ENCODE peak calls at places on chromosomes 3 and 15, in four cellular contexts. One of them, this sample, is unnamed. For H3K36me3, the result is how much of the 10 kb centered on the place peaks cover.

GRCh38 chr3:168117853-168118313 is 22.2 kb upstream of the GOLIM4 start:
- DNase-seq in neuronal stem cell: no peak
- DNase-seq in trophoblast cell: peak
- DNase-seq in H1: no peak
- DNase-seq in this sample: no peak

GRCh38 chr15:35874260-35874905 is 328.4 kb upstream of the DPH6 start:
- DNase-seq in trophoblast cell: peak
- DNase-seq in neuronal stem cell: no peak
- DNase-seq in H1: no peak
- DNase-seq in this sample: no peak

GRCh38 chr15:99157456-99157855 is 52.6 kb downstream of the SYNM start:
- DNase-seq in H1: no peak
- DNase-seq in neuronal stem cell: no peak
- DNase-seq in trophoblast cell: no peak
- DNase-seq in this sample: no peak

GRCh38 chr3:64539451-64540196 is 148.2 kb downstream of the ADAMTS9 start:
- DNase-seq in trophoblast cell: no peak
- DNase-seq in neuronal stem cell: no peak
- DNase-seq in H1: no peak
- DNase-seq in this sample: no peak

GRCh38 chr3:193978446-193978845 is 157.5 kb upstream of the HES1 start:
- DNase-seq in neuronal stem cell: no peak
- DNase-seq in H1: no peak
- DNase-seq in trophoblast cell: peak
- DNase-seq in this sample: no peak

GRCh38 chr3:51949121-51949520 is 6.1 kb upstream of the GPR62 start:
- DNase-seq in H1: no peak
- DNase-seq in trophoblast cell: no peak
- DNase-seq in neuronal stem cell: no peak
- DNase-seq in this sample: no peak

GRCh38 chr3:128319741-128320141 is 146.9 kb downstream of the DNAJB8 start:
- DNase-seq in trophoblast cell: peak
- DNase-seq in H1: no peak
- DNase-seq in neuronal stem cell: no peak
- DNase-seq in this sample: no peak

GRCh38 chr15:69976366-69976994 is 121.2 kb downstream of the TLE3 start:
- DNase-seq in neuronal stem cell: peak
- DNase-seq in H1: no peak
- DNase-seq in trophoblast cell: peak
- DNase-seq in this sample: peak

GRCh38 chr3:52036829-52037228 is 19.5 kb downstream of the DUSP7 start:
- DNase-seq in neuronal stem cell: no peak
- DNase-seq in H1: no peak
- DNase-seq in trophoblast cell: no peak
- DNase-seq in this sample: no peak

GRCh38 chr15:91970142-91970541 is 116.6 kb downstream of the SLCO3A1 start:
- DNase-seq in neuronal stem cell: no peak
- DNase-seq in trophoblast cell: no peak
- DNase-seq in H1: no peak
- DNase-seq in this sample: no peak

GRCh38 chr3:126621627-126622345 is 33.1 kb downstream of the TXNRD3 start:
- DNase-seq in neuronal stem cell: no peak
- DNase-seq in trophoblast cell: peak
- DNase-seq in H1: no peak
- DNase-seq in this sample: no peak

GRCh38 chr15:71296032-71296686 is 180.9 kb downstream of the THSD4 start:
- DNase-seq in trophoblast cell: peak
- DNase-seq in H1: no peak
- DNase-seq in neuronal stem cell: no peak
- DNase-seq in this sample: no peak

GRCh38 chr3:188974856-188975611 is 196.7 kb upstream of the TPRG1 start:
- DNase-seq in H1: no peak
- DNase-seq in neuronal stem cell: no peak
- DNase-seq in trophoblast cell: no peak
- DNase-seq in this sample: no peak

GRCh38 chr3:187922704-187923393 is 177.6 kb upstream of the BCL6 start:
- DNase-seq in neuronal stem cell: no peak
- DNase-seq in trophoblast cell: no peak
- DNase-seq in H1: no peak
- DNase-seq in this sample: no peak

GRCh38 chr3:151843275-151843674 is 29.4 kb downstream of the AADAC start:
- DNase-seq in trophoblast cell: no peak
- DNase-seq in neuronal stem cell: no peak
- DNase-seq in H1: no peak
- DNase-seq in this sample: no peak

GRCh38 chr3:17942856-17943255 is 200.4 kb upstream of the TBC1D5 start:
- DNase-seq in neuronal stem cell: no peak
- DNase-seq in trophoblast cell: peak
- DNase-seq in H1: no peak
- DNase-seq in this sample: no peak

GRCh38 chr3:192188218-192188835 is 539.0 kb downstream of the FGF12 start:
- DNase-seq in trophoblast cell: peak
- DNase-seq in neuronal stem cell: peak
- DNase-seq in H1: peak
- DNase-seq in this sample: peak

GRCh38 chr15:49990835-49991540 is 128.0 kb downstream of the ATP8B4 start:
- DNase-seq in neuronal stem cell: no peak
- DNase-seq in trophoblast cell: peak
- DNase-seq in H1: no peak
- DNase-seq in this sample: no peak

GRCh38 chr15:68054658-68055223 is 626 bp downstream of the PIAS1 start:
- DNase-seq in H1: peak
- DNase-seq in trophoblast cell: peak
- DNase-seq in neuronal stem cell: peak
- DNase-seq in this sample: peak

GRCh38 chr3:12869025-12869695 is 27.8 kb upstream of the RPL32 start:
- DNase-seq in H1: no peak
- DNase-seq in neuronal stem cell: peak
- DNase-seq in trophoblast cell: no peak
- DNase-seq in this sample: no peak

GRCh38 chr3:133620066-133620784 is 41.5 kb downstream of the TOPBP1 start:
- DNase-seq in neuronal stem cell: no peak
- DNase-seq in trophoblast cell: no peak
- DNase-seq in H1: no peak
- DNase-seq in this sample: no peak

GRCh38 chr15:92005154-92005553 is 151.6 kb downstream of the SLCO3A1 start:
- DNase-seq in neuronal stem cell: no peak
- DNase-seq in H1: no peak
- DNase-seq in trophoblast cell: no peak
- DNase-seq in this sample: no peak

GRCh38 chr3:73448761-73449290 is 175.9 kb downstream of the PDZRN3 start:
- DNase-seq in H1: no peak
- DNase-seq in neuronal stem cell: no peak
- DNase-seq in trophoblast cell: no peak
- DNase-seq in this sample: no peak

GRCh38 chr3:182795383-182795782 is 2.1 kb downstream of the ATP11B start:
- DNase-seq in trophoblast cell: peak
- DNase-seq in H1: no peak
- DNase-seq in neuronal stem cell: no peak
- DNase-seq in this sample: no peak

GRCh38 chr15:74428970-74429783 is 4.6 kb downstream of the SEMA7A start:
- DNase-seq in H1: no peak
- DNase-seq in neuronal stem cell: no peak
- DNase-seq in trophoblast cell: no peak
- DNase-seq in this sample: no peak

GRCh38 chr3:190629088-190629487 is 115.2 kb downstream of the IL1RAP start:
- DNase-seq in H1: no peak
- DNase-seq in trophoblast cell: no peak
- DNase-seq in neuronal stem cell: no peak
- DNase-seq in this sample: no peak

GRCh38 chr3:194183271-194183670 is 47.3 kb downstream of the HES1 start:
- DNase-seq in H1: no peak
- DNase-seq in trophoblast cell: no peak
- DNase-seq in neuronal stem cell: no peak
- DNase-seq in this sample: no peak

GRCh38 chr3:126419151-126419703 is 24.5 kb downstream of the CFAP100 start:
- DNase-seq in H1: no peak
- DNase-seq in neuronal stem cell: no peak
- DNase-seq in trophoblast cell: no peak
- DNase-seq in this sample: no peak

GRCh38 chr3:125080077-125080476 is 24.3 kb upstream of the HEG1 start:
- DNase-seq in trophoblast cell: peak
- DNase-seq in neuronal stem cell: no peak
- DNase-seq in H1: no peak
- DNase-seq in this sample: no peak

GRCh38 chr15:58383876-58384275 is 47.9 kb upstream of the LIPC start:
- DNase-seq in trophoblast cell: no peak
- DNase-seq in neuronal stem cell: no peak
- DNase-seq in H1: peak
- DNase-seq in this sample: peak

GRCh38 chr3:177429772-177430171 is 232.5 kb upstream of the TBL1XR1 start:
- DNase-seq in trophoblast cell: no peak
- DNase-seq in H1: no peak
- DNase-seq in neuronal stem cell: no peak
- DNase-seq in this sample: no peak

GRCh38 chr3:125059488-125060245 is 3.9 kb upstream of the HEG1 start:
- DNase-seq in H1: no peak
- DNase-seq in neuronal stem cell: no peak
- DNase-seq in trophoblast cell: no peak
- DNase-seq in this sample: no peak

GRCh38 chr3:196655496-196655895 is 16.0 kb downstream of the NRROS start:
- DNase-seq in neuronal stem cell: no peak
- DNase-seq in trophoblast cell: no peak
- DNase-seq in H1: no peak
- DNase-seq in this sample: no peak

GRCh38 chr15:44656241-44656640 is 7.2 kb downstream of the SPG11 start:
- DNase-seq in neuronal stem cell: no peak
- DNase-seq in H1: no peak
- DNase-seq in trophoblast cell: no peak
- DNase-seq in this sample: no peak
- H3K36me3 ChIP-seq in neuronal stem cell: under half
- H3K36me3 ChIP-seq in H1: under half
- H3K36me3 ChIP-seq in trophoblast cell: under half
- H3K36me3 ChIP-seq in this sample: under half

GRCh38 chr3:185325946-185326791 is 36.8 kb upstream of the MAP3K13 start:
- DNase-seq in neuronal stem cell: no peak
- DNase-seq in trophoblast cell: no peak
- DNase-seq in H1: no peak
- DNase-seq in this sample: no peak

GRCh38 chr3:185330644-185331043 is 32.3 kb upstream of the MAP3K13 start:
- DNase-seq in neuronal stem cell: no peak
- DNase-seq in H1: no peak
- DNase-seq in trophoblast cell: no peak
- DNase-seq in this sample: peak

GRCh38 chr3:185327052-185327451 is 35.9 kb upstream of the MAP3K13 start:
- DNase-seq in H1: no peak
- DNase-seq in trophoblast cell: no peak
- DNase-seq in neuronal stem cell: no peak
- DNase-seq in this sample: no peak

GRCh38 chr3:185330238-185330637 is 32.7 kb upstream of the MAP3K13 start:
- DNase-seq in H1: no peak
- DNase-seq in neuronal stem cell: no peak
- DNase-seq in trophoblast cell: peak
- DNase-seq in this sample: no peak

DNA sequence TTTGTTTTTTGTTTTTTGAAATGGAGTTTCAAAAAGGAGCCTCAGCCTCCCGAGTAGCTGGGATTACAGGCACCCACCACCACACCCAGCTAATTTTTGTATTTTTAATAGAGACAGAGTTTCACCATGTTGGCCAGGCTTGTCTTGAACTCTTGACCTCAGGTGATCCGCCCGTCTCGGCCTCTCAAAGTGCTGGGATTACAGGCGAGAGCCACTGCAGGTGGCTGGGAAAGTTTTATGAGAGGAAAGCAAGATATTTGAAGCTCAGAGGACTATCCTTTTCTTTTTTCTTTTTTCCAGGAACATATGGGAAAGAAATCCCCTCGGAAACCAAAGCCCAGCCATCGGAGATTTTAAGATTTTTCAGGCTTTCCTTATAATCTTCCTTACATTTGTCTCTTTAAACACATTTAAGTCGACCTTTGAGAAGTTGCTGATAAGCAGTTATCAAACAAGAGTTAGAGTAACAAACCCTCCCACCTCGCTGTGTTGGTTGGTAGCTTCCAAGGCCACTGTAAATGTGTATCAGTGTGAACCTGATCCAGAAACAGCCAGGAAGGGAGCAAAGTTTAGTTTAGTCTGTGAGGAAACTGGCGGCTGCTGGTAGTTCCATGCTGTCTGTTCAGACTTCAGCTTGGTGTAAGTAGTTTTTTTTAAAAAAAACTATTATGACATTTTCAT is 34.5 kb upstream of the MAP3K13 start:
- DNase-seq in H1: no peak
- DNase-seq in trophoblast cell: no peak
- DNase-seq in neuronal stem cell: no peak
- DNase-seq in this sample: no peak
- H3K9ac ChIP-seq in H1: no peak
- H3K9ac ChIP-seq in trophoblast cell: no peak
- H3K9ac ChIP-seq in neuronal stem cell: no peak
- H3K9ac ChIP-seq in this sample: no peak

DNA sequence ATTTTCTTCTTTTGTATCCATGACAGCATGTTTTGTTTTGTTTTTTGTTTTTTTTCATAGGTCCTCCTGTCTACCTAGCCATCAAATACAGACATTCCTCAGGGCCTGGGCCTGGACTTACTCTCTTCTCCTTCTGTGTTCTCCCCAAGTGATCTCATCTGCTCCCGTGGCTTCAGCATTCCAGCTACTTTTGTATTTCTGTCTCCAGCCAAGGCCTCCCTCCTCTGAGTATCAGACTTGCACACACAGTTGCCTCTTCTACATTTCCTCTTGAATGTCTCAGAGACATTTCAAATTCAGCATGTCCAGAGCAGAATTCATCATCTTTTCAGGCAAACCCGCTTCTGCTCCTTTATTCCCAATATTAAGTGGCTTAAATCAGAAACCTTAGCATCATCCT is 82.4 kb downstream of the HCN4 start:
- DNase-seq in trophoblast cell: peak
- DNase-seq in H1: no peak
- DNase-seq in neuronal stem cell: no peak
- DNase-seq in this sample: no peak
- H3K36me3 ChIP-seq in trophoblast cell: under half
- H3K36me3 ChIP-seq in H1: under half
- H3K36me3 ChIP-seq in neuronal stem cell: under half
- H3K36me3 ChIP-seq in this sample: under half

DNA sequence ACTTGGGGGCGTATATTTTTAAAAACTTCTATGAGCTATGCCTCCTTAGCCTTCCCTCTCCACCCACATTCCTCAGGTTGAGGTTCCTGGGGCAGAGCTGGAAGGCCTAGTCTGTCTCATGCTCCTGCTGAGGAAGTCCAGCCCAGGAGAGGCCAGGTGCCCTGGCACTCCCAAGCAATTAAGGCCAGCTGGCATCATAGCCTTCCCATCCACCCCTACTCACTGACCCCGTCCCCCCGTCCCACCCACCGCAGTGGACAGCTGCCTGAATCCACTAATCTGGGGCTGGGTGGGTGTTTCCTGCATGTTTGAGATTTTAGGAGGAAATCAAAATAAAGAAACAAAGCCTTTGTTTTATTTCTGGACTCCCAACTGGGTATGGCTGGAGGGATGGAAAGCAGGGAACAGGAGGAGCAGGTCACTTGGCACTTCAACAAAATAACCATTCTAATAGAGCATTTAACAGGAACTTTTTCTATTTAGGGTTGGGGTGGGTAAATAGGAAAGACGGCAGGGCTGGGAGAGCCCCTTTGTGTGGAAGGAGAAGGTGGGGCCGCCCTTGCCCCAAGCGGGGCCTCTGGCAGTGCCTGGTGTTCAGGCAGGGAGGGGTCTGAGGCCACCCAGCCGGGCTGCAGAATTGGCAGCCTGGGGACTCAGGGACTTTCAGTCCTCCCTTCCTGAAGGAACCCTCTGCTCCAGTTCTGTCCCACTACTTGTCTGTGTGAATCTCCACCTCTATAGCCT is 8.5 kb downstream of the MRAS start:
- DNase-seq in H1: no peak
- DNase-seq in trophoblast cell: no peak
- DNase-seq in neuronal stem cell: no peak
- DNase-seq in this sample: no peak
- H3K9ac ChIP-seq in H1: no peak
- H3K9ac ChIP-seq in trophoblast cell: no peak
- H3K9ac ChIP-seq in neuronal stem cell: no peak
- H3K9ac ChIP-seq in this sample: no peak

This sample was measured in NT2/D1.